ENCODE peak calls at places on chromosomes 5 and 9, in nine cellular contexts. One of them, this sample, is unnamed.

GRCh38 chr5:98880151-98880550 is 48.7 kb downstream of the CHD1 start:
- DNase-seq in kidney epithelial cell: no peak
- DNase-seq in heart left ventricle: no peak
- DNase-seq in tibial nerve: no peak
- DNase-seq in tibial artery: no peak
- DNase-seq in pancreas: no peak
- DNase-seq in BE2C: no peak
- DNase-seq in Peyer's patch: no peak
- DNase-seq in OCI-LY7: no peak
- DNase-seq in this sample: no peak

GRCh38 chr5:131814990-131815389 is 18.2 kb upstream of the FNIP1 start:
- DNase-seq in kidney epithelial cell: peak; percentile 75
- DNase-seq in heart left ventricle: no peak
- DNase-seq in tibial nerve: no peak
- DNase-seq in tibial artery: no peak
- DNase-seq in pancreas: no peak
- DNase-seq in BE2C: no peak
- DNase-seq in Peyer's patch: no peak
- DNase-seq in OCI-LY7: no peak
- DNase-seq in this sample: no peak

GRCh38 chr9:106929471-106930198 is 66.7 kb downstream of the ZNF462 start:
- DNase-seq in kidney epithelial cell: no peak
- DNase-seq in heart left ventricle: peak; percentile 66
- DNase-seq in tibial nerve: no peak
- DNase-seq in tibial artery: no peak
- DNase-seq in pancreas: no peak
- DNase-seq in BE2C: no peak
- DNase-seq in Peyer's patch: no peak
- DNase-seq in OCI-LY7: no peak
- DNase-seq in this sample: no peak

GRCh38 chr9:125649315-125649714 is 57.7 kb downstream of the MAPKAP1 start:
- DNase-seq in kidney epithelial cell: peak; percentile 74
- DNase-seq in heart left ventricle: no peak
- DNase-seq in tibial nerve: no peak
- DNase-seq in tibial artery: no peak
- DNase-seq in pancreas: peak; percentile 16
- DNase-seq in BE2C: no peak
- DNase-seq in Peyer's patch: peak; percentile 26
- DNase-seq in OCI-LY7: no peak
- DNase-seq in this sample: peak; percentile 73

GRCh38 chr5:120535900-120536299 is 71.8 kb downstream of the PRR16 start:
- DNase-seq in kidney epithelial cell: no peak
- DNase-seq in heart left ventricle: no peak
- DNase-seq in tibial nerve: no peak
- DNase-seq in tibial artery: no peak
- DNase-seq in pancreas: no peak
- DNase-seq in BE2C: no peak
- DNase-seq in Peyer's patch: no peak
- DNase-seq in OCI-LY7: no peak
- DNase-seq in this sample: no peak

GRCh38 chr5:93184041-93184440 is 397.0 kb downstream of the NR2F1-AS1 start:
- DNase-seq in kidney epithelial cell: no peak
- DNase-seq in heart left ventricle: no peak
- DNase-seq in tibial nerve: no peak
- DNase-seq in tibial artery: no peak
- DNase-seq in pancreas: no peak
- DNase-seq in BE2C: no peak
- DNase-seq in Peyer's patch: no peak
- DNase-seq in OCI-LY7: no peak
- DNase-seq in this sample: no peak

GRCh38 chr9:113350338-113350672 is 964 bp downstream of the BSPRY start:
- DNase-seq in kidney epithelial cell: no peak
- DNase-seq in heart left ventricle: no peak
- DNase-seq in tibial nerve: no peak
- DNase-seq in tibial artery: no peak
- DNase-seq in pancreas: no peak
- DNase-seq in BE2C: peak; percentile 37
- DNase-seq in Peyer's patch: no peak
- DNase-seq in OCI-LY7: no peak
- DNase-seq in this sample: no peak

GRCh38 chr5:85320495-85320894 is 935.8 kb upstream of the EDIL3 start:
- DNase-seq in kidney epithelial cell: no peak
- DNase-seq in heart left ventricle: no peak
- DNase-seq in tibial nerve: no peak
- DNase-seq in tibial artery: no peak
- DNase-seq in pancreas: no peak
- DNase-seq in BE2C: no peak
- DNase-seq in Peyer's patch: no peak
- DNase-seq in OCI-LY7: no peak
- DNase-seq in this sample: no peak

GRCh38 chr9:74804018-74804385 is 83.7 kb downstream of the TRPM6 start:
- DNase-seq in kidney epithelial cell: no peak
- DNase-seq in heart left ventricle: no peak
- DNase-seq in tibial nerve: no peak
- DNase-seq in tibial artery: no peak
- DNase-seq in pancreas: no peak
- DNase-seq in BE2C: no peak
- DNase-seq in Peyer's patch: no peak
- DNase-seq in OCI-LY7: no peak
- DNase-seq in this sample: no peak

GRCh38 chr5:143216211-143216610 is 187.3 kb downstream of the NR3C1 start:
- DNase-seq in kidney epithelial cell: no peak
- DNase-seq in heart left ventricle: no peak
- DNase-seq in tibial nerve: no peak
- DNase-seq in tibial artery: no peak
- DNase-seq in pancreas: no peak
- DNase-seq in BE2C: no peak
- DNase-seq in Peyer's patch: no peak
- DNase-seq in OCI-LY7: no peak
- DNase-seq in this sample: no peak

GRCh38 chr9:136511670-136512592 is 29.1 kb upstream of the SEC16A start:
- DNase-seq in kidney epithelial cell: no peak
- DNase-seq in heart left ventricle: peak; percentile 89
- DNase-seq in tibial nerve: peak; percentile 37
- DNase-seq in tibial artery: no peak
- DNase-seq in pancreas: no peak
- DNase-seq in BE2C: no peak
- DNase-seq in Peyer's patch: no peak
- DNase-seq in OCI-LY7: no peak
- DNase-seq in this sample: no peak

DNA sequence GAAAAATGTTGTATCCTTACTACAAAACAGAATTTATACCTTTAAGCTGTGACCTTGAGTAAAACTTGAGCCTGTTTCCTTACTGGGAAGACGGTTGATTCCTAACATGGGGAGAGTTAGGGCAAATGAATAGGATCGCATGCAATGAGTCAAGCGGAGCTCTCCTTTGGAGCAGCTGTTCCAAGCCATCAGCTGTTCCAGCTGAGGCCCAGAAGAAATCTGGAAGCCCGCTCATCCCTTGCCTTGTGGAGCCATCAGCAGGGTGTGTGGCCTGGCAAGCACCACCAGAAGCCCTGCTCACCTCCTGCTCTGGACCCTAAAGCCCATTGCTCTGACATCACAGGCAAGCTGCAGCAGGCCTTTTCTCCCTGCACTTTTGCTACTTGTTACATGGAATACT is 8.0 kb downstream of the KIAA1191 start:
- DNase-seq in kidney epithelial cell: no peak
- DNase-seq in heart left ventricle: no peak
- DNase-seq in tibial nerve: no peak
- DNase-seq in tibial artery: no peak
- DNase-seq in pancreas: no peak
- DNase-seq in BE2C: no peak
- DNase-seq in Peyer's patch: no peak
- DNase-seq in OCI-LY7: no peak
- DNase-seq in this sample: no peak
- H3K36me3 ChIP-seq in kidney epithelial cell: peaks cover 3% of the 10 kb centered on the region
- H3K36me3 ChIP-seq in heart left ventricle: peaks cover 100% of the 10 kb centered on the region
- H3K36me3 ChIP-seq in tibial nerve: peaks cover 20% of the 10 kb centered on the region
- H3K36me3 ChIP-seq in tibial artery: peaks cover 75% of the 10 kb centered on the region
- H3K36me3 ChIP-seq in pancreas: no peaks in the 10 kb centered on the region
- H3K36me3 ChIP-seq in BE2C: peaks cover 59% of the 10 kb centered on the region
- H3K36me3 ChIP-seq in Peyer's patch: no peaks in the 10 kb centered on the region
- H3K36me3 ChIP-seq in OCI-LY7: peaks cover 96% of the 10 kb centered on the region
- H3K36me3 ChIP-seq in this sample: peaks cover 99% of the 10 kb centered on the region

DNA sequence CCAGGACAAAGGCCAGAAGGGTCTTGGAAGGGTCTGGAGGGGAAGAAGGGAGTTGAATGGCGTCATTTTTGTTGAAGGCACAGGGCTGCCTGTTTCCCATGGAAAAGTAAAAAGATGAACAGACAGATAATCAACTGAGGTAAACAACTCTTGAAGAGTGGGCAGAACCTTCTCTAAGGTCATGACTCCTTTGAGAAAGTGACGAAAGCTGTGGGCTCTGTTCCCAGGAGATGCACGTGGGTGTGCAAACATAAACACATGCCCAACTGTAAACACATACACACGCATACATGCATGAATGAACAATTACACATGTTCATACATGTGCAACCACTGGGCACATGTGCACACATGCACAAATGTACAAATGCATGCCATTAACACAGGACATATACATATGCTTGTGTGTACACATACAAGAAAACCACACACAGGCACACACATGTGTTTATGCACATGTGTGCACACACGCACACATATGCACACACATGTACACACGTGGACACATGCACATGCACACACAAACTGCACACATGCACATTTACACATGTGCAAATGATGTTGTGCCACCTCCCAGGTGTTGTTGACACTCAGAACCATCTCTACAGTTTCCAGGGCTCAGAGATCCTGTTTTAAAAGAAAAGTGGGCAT is 143.3 kb downstream of the GADD45G start:
- DNase-seq in kidney epithelial cell: no peak
- DNase-seq in heart left ventricle: no peak
- DNase-seq in tibial nerve: no peak
- DNase-seq in tibial artery: no peak
- DNase-seq in pancreas: no peak
- DNase-seq in BE2C: no peak
- DNase-seq in Peyer's patch: no peak
- DNase-seq in OCI-LY7: no peak
- DNase-seq in this sample: no peak
- H3K36me3 ChIP-seq in kidney epithelial cell: no peaks in the 10 kb centered on the region
- H3K36me3 ChIP-seq in heart left ventricle: no peaks in the 10 kb centered on the region
- H3K36me3 ChIP-seq in tibial nerve: no peaks in the 10 kb centered on the region
- H3K36me3 ChIP-seq in tibial artery: no peaks in the 10 kb centered on the region
- H3K36me3 ChIP-seq in pancreas: no peaks in the 10 kb centered on the region
- H3K36me3 ChIP-seq in BE2C: no peaks in the 10 kb centered on the region
- H3K36me3 ChIP-seq in Peyer's patch: no peaks in the 10 kb centered on the region
- H3K36me3 ChIP-seq in OCI-LY7: no peaks in the 10 kb centered on the region
- H3K36me3 ChIP-seq in this sample: no peaks in the 10 kb centered on the region

GRCh38 chr5:83146441-83146840 is 69.1 kb downstream of the XRCC4 start:
- DNase-seq in kidney epithelial cell: no peak
- DNase-seq in heart left ventricle: no peak
- DNase-seq in tibial nerve: no peak
- DNase-seq in tibial artery: no peak
- DNase-seq in pancreas: no peak
- DNase-seq in BE2C: no peak
- DNase-seq in Peyer's patch: no peak
- DNase-seq in OCI-LY7: no peak
- DNase-seq in this sample: no peak

GRCh38 chr5:83148370-83148769 is 71.0 kb downstream of the XRCC4 start:
- DNase-seq in kidney epithelial cell: no peak
- DNase-seq in heart left ventricle: no peak
- DNase-seq in tibial nerve: no peak
- DNase-seq in tibial artery: no peak
- DNase-seq in pancreas: no peak
- DNase-seq in BE2C: no peak
- DNase-seq in Peyer's patch: no peak
- DNase-seq in OCI-LY7: no peak
- DNase-seq in this sample: no peak

GRCh38 chr5:83147593-83147992 is 70.2 kb downstream of the XRCC4 start:
- DNase-seq in kidney epithelial cell: no peak
- DNase-seq in heart left ventricle: no peak
- DNase-seq in tibial nerve: no peak
- DNase-seq in tibial artery: no peak
- DNase-seq in pancreas: no peak
- DNase-seq in BE2C: no peak
- DNase-seq in Peyer's patch: no peak
- DNase-seq in OCI-LY7: no peak
- DNase-seq in this sample: no peak

GRCh38 chr5:83151821-83152220 is 74.5 kb downstream of the XRCC4 start:
- DNase-seq in kidney epithelial cell: no peak
- DNase-seq in heart left ventricle: no peak
- DNase-seq in tibial nerve: no peak
- DNase-seq in tibial artery: no peak
- DNase-seq in pancreas: no peak
- DNase-seq in BE2C: no peak
- DNase-seq in Peyer's patch: no peak
- DNase-seq in OCI-LY7: no peak
- DNase-seq in this sample: no peak

DNA sequence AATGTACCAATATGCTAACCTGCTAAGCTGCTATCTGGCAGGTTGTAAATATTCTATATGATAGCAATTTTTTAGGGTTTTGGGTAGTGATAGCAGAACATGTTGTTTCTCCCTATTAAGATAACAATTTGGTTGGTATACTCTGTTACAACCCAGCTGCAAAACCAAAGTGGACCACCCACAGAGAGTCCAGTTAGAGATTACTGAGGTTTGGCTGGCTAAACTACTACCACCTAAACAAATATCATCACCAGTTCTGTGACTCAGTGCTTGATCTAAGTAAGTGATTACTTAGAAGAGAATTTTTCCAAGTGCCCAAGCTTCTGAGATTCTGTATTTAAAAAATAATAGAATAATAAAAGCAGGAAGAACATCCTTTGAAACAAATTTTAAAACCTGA is 72.3 kb downstream of the XRCC4 start:
- DNase-seq in kidney epithelial cell: peak; percentile 65
- DNase-seq in heart left ventricle: no peak
- DNase-seq in tibial nerve: no peak
- DNase-seq in tibial artery: no peak
- DNase-seq in pancreas: no peak
- DNase-seq in BE2C: no peak
- DNase-seq in Peyer's patch: no peak
- DNase-seq in OCI-LY7: no peak
- DNase-seq in this sample: no peak
- H3K36me3 ChIP-seq in kidney epithelial cell: no peaks in the 10 kb centered on the region
- H3K36me3 ChIP-seq in heart left ventricle: no peaks in the 10 kb centered on the region
- H3K36me3 ChIP-seq in tibial nerve: no peaks in the 10 kb centered on the region
- H3K36me3 ChIP-seq in tibial artery: no peaks in the 10 kb centered on the region
- H3K36me3 ChIP-seq in pancreas: no peaks in the 10 kb centered on the region
- H3K36me3 ChIP-seq in BE2C: no peaks in the 10 kb centered on the region
- H3K36me3 ChIP-seq in Peyer's patch: no peaks in the 10 kb centered on the region
- H3K36me3 ChIP-seq in OCI-LY7: no peaks in the 10 kb centered on the region
- H3K36me3 ChIP-seq in this sample: no peaks in the 10 kb centered on the region

DNA sequence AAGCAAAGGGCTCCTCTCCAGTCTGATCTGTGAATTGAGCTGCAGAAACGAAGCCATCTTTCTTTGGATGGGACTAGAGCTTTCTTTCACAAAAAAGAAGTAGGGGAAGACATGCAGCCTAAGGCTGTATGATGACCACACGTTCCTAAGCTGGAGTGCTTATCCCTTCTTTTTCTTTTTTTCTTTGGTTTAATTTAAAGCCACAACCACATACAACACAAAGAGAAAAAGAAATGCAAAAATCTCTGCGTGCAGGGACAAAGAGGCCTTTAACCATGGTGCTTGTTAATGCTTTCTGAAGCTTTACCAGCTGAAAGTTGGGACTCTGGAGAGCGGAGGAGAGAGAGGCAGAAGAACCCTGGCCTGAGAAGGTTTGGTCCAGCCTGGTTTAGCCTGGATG is 82.1 kb downstream of the PIK3R1 start:
- DNase-seq in kidney epithelial cell: no peak
- DNase-seq in heart left ventricle: no peak
- DNase-seq in tibial nerve: no peak
- DNase-seq in tibial artery: no peak
- DNase-seq in pancreas: no peak
- DNase-seq in BE2C: no peak
- DNase-seq in Peyer's patch: no peak
- DNase-seq in OCI-LY7: no peak
- DNase-seq in this sample: no peak
- H3K36me3 ChIP-seq in kidney epithelial cell: peaks cover 4% of the 10 kb centered on the region
- H3K36me3 ChIP-seq in heart left ventricle: peaks cover 85% of the 10 kb centered on the region
- H3K36me3 ChIP-seq in tibial nerve: peaks cover 31% of the 10 kb centered on the region
- H3K36me3 ChIP-seq in tibial artery: peaks cover 74% of the 10 kb centered on the region
- H3K36me3 ChIP-seq in pancreas: no peaks in the 10 kb centered on the region
- H3K36me3 ChIP-seq in BE2C: peaks cover 87% of the 10 kb centered on the region
- H3K36me3 ChIP-seq in Peyer's patch: no peaks in the 10 kb centered on the region
- H3K36me3 ChIP-seq in OCI-LY7: peaks cover 78% of the 10 kb centered on the region
- H3K36me3 ChIP-seq in this sample: peaks cover 72% of the 10 kb centered on the region

This sample was measured in RWPE2.